ENCODE peak calls at places on chromosome 14, in four cellular contexts. A is trophoblast cell, P is neural crest cell, M is nephron progenitor cell. G is an unnamed sample.

GRCh38 chr14:51472881-51473280 is 178.8 kb upstream of the FRMD6 start:
- DNase-seq in P (no peak), A (no peak), M (peak), G (peak)

GRCh38 chr14:102089621-102090343 is 2.9 kb upstream of the HSP90AA1 start:
- DNase-seq in M (no peak), A (no peak), P (no peak), G (no peak)

GRCh38 chr14:95696741-95697140 is 10.5 kb downstream of the TCL1B start:
- DNase-seq in M (no peak), A (no peak), P (no peak), G (no peak)

GRCh38 chr14:63493246-63493645 is 49.9 kb downstream of the PPP2R5E start:
- DNase-seq in A (no peak), P (no peak), M (peak), G (peak)

GRCh38 chr14:61219256-61219655 is 61.9 kb downstream of the TMEM30B start:
- DNase-seq in A (no peak), M (no peak), P (no peak), G (no peak)

GRCh38 chr14:104253901-104254353 is 115.5 kb downstream of the KIF26A start:
- DNase-seq in M (no peak), P (no peak), A (no peak), G (peak)

GRCh38 chr14:33986804-33987203 is 35.9 kb upstream of the EGLN3 start:
- DNase-seq in M (no peak), A (peak), P (no peak), G (no peak)

GRCh38 chr14:39229222-39229543 is 4.5 kb upstream of the MIA2 start:
- DNase-seq in A (no peak), P (no peak), M (no peak), G (no peak)

GRCh38 chr14:43003845-43004244 is 1397.2 kb downstream of the LRFN5 start:
- DNase-seq in P (no peak), M (no peak), A (no peak), G (no peak)

GRCh38 chr14:100621806-100622205 is 34.6 kb upstream of the BEGAIN start:
- DNase-seq in A (no peak), P (no peak), M (no peak), G (peak)

GRCh38 chr14:65369560-65369959 is 43.0 kb upstream of the FUT8 start:
- DNase-seq in A (no peak), P (no peak), M (no peak), G (no peak)

GRCh38 chr14:95185452-95186392 is 28.4 kb upstream of the DICER1 start:
- DNase-seq in A (peak), M (no peak), P (no peak), G (no peak)

GRCh38 chr14:104694991-104695659 is 5.7 kb downstream of the INF2 start:
- DNase-seq in P (no peak), A (no peak), M (no peak), G (no peak)

GRCh38 chr14:52547526-52547925 is 4.8 kb downstream of the TXNDC16 start:
- DNase-seq in A (no peak), P (no peak), M (no peak), G (no peak)

GRCh38 chr14:69611264-69612013 is at the start of gene SUSD6:
- DNase-seq in M (peak), A (peak), P (peak), G (peak)

GRCh38 chr14:63727231-63727735 is 582 bp downstream of the SGPP1 start:
- DNase-seq in A (peak), M (peak), P (peak), G (peak)

GRCh38 chr14:34059925-34060746 is 109.3 kb upstream of the EGLN3 start:
- DNase-seq in M (peak), P (peak), A (peak), G (peak)

GRCh38 chr14:92252291-92252690 is 70.7 kb upstream of the SLC24A4 start:
- DNase-seq in P (no peak), M (no peak), A (no peak), G (no peak)

GRCh38 chr14:89374908-89375307 is 42.1 kb downstream of the FOXN3 start:
- DNase-seq in M (no peak), A (no peak), P (no peak), G (no peak)

GRCh38 chr14:31456841-31457664 is at the start of gene DTD2:
- DNase-seq in P (peak), A (peak), M (peak), G (peak)

G was measured in BE2C.